ENCODE peak calls at places on chromosome 22, in five cellular contexts. D is GM13977, K is testis, N is astrocyte of the cerebellum, V is HFF-Myc. C is an unnamed sample.
A peak's percentile ranks its signal among the peaks of the same experiment; 100 is the strongest.

GRCh38 chr22:23832226-23833016 is 6.4 kb downstream of the DERL3 start:
- DNase-seq in K (no peak), V (no peak), D (no peak), N (no peak), C (no peak)

GRCh38 chr22:25061605-25062377 is 109.3 kb downstream of the KIAA1671 start:
- DNase-seq in D (no peak), V (no peak), K (no peak), N (no peak), C (no peak)

GRCh38 chr22:24681236-24681635 is 78.2 kb downstream of the GGT1 start:
- DNase-seq in N (peak; percentile 5), K (no peak), V (no peak), D (no peak), C (no peak)

GRCh38 chr22:20967697-20968201 is 694 bp downstream of the AIFM3 start:
- DNase-seq in N (no peak), V (no peak), D (no peak), K (no peak), C (no peak)

GRCh38 chr22:23763579-23764331 is 965 bp downstream of the C22orf15 start:
- DNase-seq in K (no peak), N (no peak), D (peak; percentile 58), V (no peak), C (no peak)

GRCh38 chr22:26835929-26836528 is 178.6 kb downstream of the MIAT start:
- DNase-seq in D (peak; percentile 63), K (peak; percentile 70), N (no peak), V (peak; percentile 33), C (no peak)

GRCh38 chr22:25475554-25476022 is 88.9 kb upstream of the GRK3 start:
- DNase-seq in K (peak; percentile 70), D (no peak), V (peak; percentile 9), N (peak; percentile 69), C (no peak)

GRCh38 chr22:41836551-41836950 is 3.6 kb downstream of the SREBF2 start:
- DNase-seq in N (no peak), V (no peak), D (no peak), K (no peak), C (no peak)

GRCh38 chr22:27578937-27579617 is 222.5 kb downstream of the MN1 start:
- DNase-seq in N (no peak), V (no peak), K (no peak), D (no peak), C (no peak)

GRCh38 chr22:46010951-46011626 is 34.1 kb upstream of the WNT7B start:
- DNase-seq in D (no peak), V (no peak), N (no peak), K (no peak), C (peak; percentile 41)

GRCh38 chr22:36493690-36494110 is 12.3 kb upstream of the TXN2 start:
- DNase-seq in K (peak; percentile 28), V (no peak), N (no peak), D (peak; percentile 60), C (peak; percentile 70)

GRCh38 chr22:37316875-37317371 is 34.6 kb downstream of the CYTH4 start:
- DNase-seq in D (peak; percentile 92), K (peak; percentile 82), V (peak; percentile 71), N (peak; percentile 80), C (peak; percentile 84)

GRCh38 chr22:46756097-46756496 is 6.4 kb upstream of the TBC1D22A start:
- DNase-seq in D (no peak), N (no peak), V (no peak), K (no peak), C (no peak)

GRCh38 chr22:27170491-27170890 is 513.1 kb downstream of the MIAT start:
- DNase-seq in N (peak; percentile 73), D (no peak), K (peak; percentile 41), V (no peak), C (no peak)

GRCh38 chr22:19517919-19518567 is 6.2 kb downstream of the CLDN5 start:
- DNase-seq in K (no peak), V (no peak), D (no peak), N (no peak), C (no peak)
- TF ChIP-seq CTCF in K (no peak), V (no peak), D (no peak), N (no peak), C (no peak)

DNA sequence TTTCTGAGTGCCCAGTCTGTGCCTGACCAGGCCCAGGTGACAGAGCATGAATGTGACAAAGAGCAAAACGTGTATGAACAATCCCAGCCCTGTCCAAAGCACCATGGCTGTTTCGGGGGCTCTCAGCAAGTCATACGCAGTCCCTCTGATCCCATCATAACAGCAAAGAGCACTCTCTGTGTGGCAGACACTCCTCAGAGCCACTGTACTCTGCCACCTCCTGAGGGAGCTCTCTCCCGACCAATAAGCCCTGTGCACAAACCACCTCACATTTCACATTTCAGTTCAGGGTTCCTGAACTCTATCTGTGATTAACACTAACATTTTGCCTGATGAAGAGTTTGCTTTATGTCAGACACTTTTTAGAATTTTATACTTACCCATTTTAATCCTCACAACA is 6.6 kb downstream of the DGCR2 start:
- DNase-seq in V (no peak), N (no peak), D (peak; percentile 32), K (no peak), C (no peak)
- TF ChIP-seq CTCF in V (peak; percentile 25), N (peak; percentile 5), D (peak; percentile 58), K (no peak), C (no peak)

DNA sequence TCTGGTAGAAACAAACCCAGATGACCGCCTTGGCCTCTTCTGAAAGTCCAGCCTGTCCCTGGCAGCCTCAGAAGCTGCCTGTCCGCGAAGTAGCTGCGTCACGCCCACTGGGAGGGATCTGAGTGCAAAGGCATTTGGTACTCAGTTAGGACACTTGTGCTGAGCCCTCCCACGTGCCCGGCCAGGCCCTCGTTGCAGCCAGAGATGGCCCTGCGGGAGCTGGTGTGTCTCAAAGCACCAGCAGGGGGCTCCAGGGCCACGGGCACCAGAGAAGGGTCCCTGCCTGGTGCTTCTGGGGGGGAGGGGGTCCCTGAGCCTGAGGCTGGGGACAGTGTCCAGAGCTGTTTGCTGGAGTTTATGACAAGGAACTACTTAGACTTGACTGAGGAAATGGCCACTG is 5.8 kb downstream of the SELENOO start:
- DNase-seq in K (peak; percentile 96), V (peak; percentile 21), D (no peak), N (no peak), C (no peak)
- TF ChIP-seq CTCF in K (peak; percentile 51), V (peak; percentile 67), D (peak; percentile 45), N (peak; percentile 51), C (peak; percentile 58)

GRCh38 chr22:22348127-22348814 is 103.7 kb downstream of the VPREB1 start:
- DNase-seq in K (peak; percentile 57), N (no peak), V (no peak), D (no peak), C (no peak)
- TF ChIP-seq CTCF in K (no peak), N (no peak), V (no peak), D (peak; percentile 20), C (no peak)

GRCh38 chr22:30031328-30031727 is 48.9 kb upstream of the HORMAD2 start:
- DNase-seq in K (no peak), N (no peak), V (no peak), D (no peak), C (no peak)

GRCh38 chr22:30028731-30029130 is 51.5 kb upstream of the HORMAD2 start:
- DNase-seq in V (no peak), N (no peak), D (no peak), K (no peak), C (no peak)

GRCh38 chr22:30027791-30028190 is 52.5 kb upstream of the HORMAD2 start:
- DNase-seq in N (no peak), K (no peak), V (no peak), D (no peak), C (no peak)

GRCh38 chr22:30027169-30027568 is 53.1 kb upstream of the HORMAD2 start:
- DNase-seq in D (no peak), V (no peak), N (no peak), K (no peak), C (no peak)

GRCh38 chr22:30029512-30029911 is 50.8 kb upstream of the HORMAD2 start:
- DNase-seq in N (no peak), D (no peak), K (no peak), V (no peak), C (no peak)
- TF ChIP-seq CTCF in N (no peak), D (no peak), K (no peak), V (no peak), C (no peak)

GRCh38 chr22:32951081-32951806 is 106.9 kb downstream of the SYN3 start:
- DNase-seq in N (no peak), V (no peak), K (no peak), D (no peak), C (no peak)

GRCh38 chr22:32950366-32950765 is 107.8 kb downstream of the SYN3 start:
- DNase-seq in K (no peak), D (no peak), V (no peak), N (no peak), C (no peak)

GRCh38 chr22:32951807-32952153 is 106.4 kb downstream of the SYN3 start:
- DNase-seq in V (no peak), D (no peak), K (no peak), N (no peak), C (no peak)

GRCh38 chr22:32947581-32947980 is 110.6 kb downstream of the SYN3 start:
- DNase-seq in D (no peak), V (no peak), K (no peak), N (no peak), C (no peak)

DNA sequence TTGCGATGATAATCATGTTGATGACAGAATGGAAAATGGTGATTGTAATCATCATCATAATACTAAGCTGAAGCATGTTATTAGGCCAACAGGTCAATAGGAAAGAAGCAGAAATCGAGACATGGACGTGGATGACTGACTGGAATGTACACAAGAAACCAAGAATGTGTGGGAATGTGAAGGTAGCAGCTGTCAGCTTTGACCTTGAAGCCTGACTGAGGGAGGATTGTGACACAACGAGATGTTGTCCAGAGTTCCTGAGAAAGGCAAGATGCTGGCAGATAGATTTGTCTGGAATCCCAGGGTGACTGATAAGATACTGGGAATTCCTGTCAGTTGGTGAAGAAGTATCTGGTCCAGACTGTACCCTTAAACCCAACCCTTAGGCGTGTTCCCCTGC is 108.5 kb downstream of the SYN3 start:
- DNase-seq in V (no peak), N (no peak), K (no peak), D (no peak), C (no peak)
- TF ChIP-seq CTCF in V (no peak), N (no peak), K (no peak), D (no peak), C (no peak)